ENCODE peak calls at places on chromosomes 4 and X, in ten cellular contexts. J is tibial artery, Q is GM20000, H is fibroblast of lung, T is suprapubic skin, B is WTC11, E is tibial nerve, Z is esophagus squamous epithelium, K is stomach, M is AG04449. D is an unnamed sample.
A peak's percentile ranks its signal among the peaks of the same experiment; 100 is the strongest.

GRCh38 chr4:184400375-184400870 is 73.9 kb downstream of the IRF2 start:
- DNase-seq in J (no peak), Q (no peak), H (peak; percentile 90), T (no peak), B (no peak), E (peak; percentile 36), Z (no peak), K (no peak), M (peak; percentile 82), D (no peak)

GRCh38 chr4:137509855-137510282 is 22.4 kb downstream of the PCDH18 start:
- DNase-seq in J (no peak), Q (no peak), H (peak; percentile 68), T (no peak), B (no peak), E (no peak), Z (no peak), K (no peak), M (no peak), D (no peak)

GRCh38 chr4:137611998-137612700 is 79.9 kb upstream of the PCDH18 start:
- DNase-seq in J (no peak), Q (no peak), H (no peak), T (no peak), B (no peak), E (no peak), Z (no peak), K (no peak), M (no peak), D (no peak)

GRCh38 chr4:76930721-76931481 is 18.7 kb upstream of the SEPTIN11 start:
- DNase-seq in J (no peak), Q (no peak), H (no peak), T (no peak), B (no peak), E (no peak), Z (no peak), K (no peak), M (no peak), D (no peak)

GRCh38 chr4:85039526-85039925 is 73.0 kb upstream of the WDFY3 start:
- DNase-seq in J (no peak), Q (no peak), H (peak; percentile 47), T (no peak), B (no peak), E (no peak), Z (no peak), K (no peak), M (peak; percentile 5), D (no peak)

GRCh38 chrX:71458866-71459265 is 74.0 kb upstream of the OGT start:
- DNase-seq in J (no peak), Q (no peak), H (no peak), T (no peak), B (no peak), E (no peak), Z (no peak), K (no peak), M (no peak), D (no peak)

GRCh38 chr4:8591114-8591513 is 1.5 kb upstream of the CPZ start:
- DNase-seq in J (no peak), Q (no peak), H (no peak), T (no peak), B (no peak), E (no peak), Z (no peak), K (no peak), M (no peak), D (no peak)

GRCh38 chrX:12798601-12799000 is 7.4 kb downstream of the PRPS2 start:
- DNase-seq in J (no peak), Q (no peak), H (peak; percentile 47), T (no peak), B (no peak), E (no peak), Z (no peak), K (no peak), M (no peak), D (no peak)

GRCh38 chr4:111450867-111451266 is 694.4 kb upstream of the FAM241A start:
- DNase-seq in J (no peak), Q (no peak), H (peak; percentile 44), T (no peak), B (no peak), E (no peak), Z (no peak), K (no peak), M (no peak), D (no peak)

GRCh38 chrX:39613508-39613921 is 484.2 kb downstream of the BCOR start:
- DNase-seq in J (no peak), Q (peak; percentile 26), H (peak; percentile 16), T (no peak), B (peak; percentile 46), E (peak; percentile 17), Z (no peak), K (no peak), M (no peak), D (no peak)

GRCh38 chrX:130091976-130092522 is 18.2 kb downstream of the ELF4 start:
- DNase-seq in J (no peak), Q (peak; percentile 83), H (no peak), T (no peak), B (peak; percentile 26), E (no peak), Z (peak; percentile 50), K (peak; percentile 63), M (no peak), D (no peak)

GRCh38 chr4:42673084-42673429 is 16.2 kb upstream of the ATP8A1 start:
- DNase-seq in J (no peak), Q (no peak), H (peak; percentile 37), T (no peak), B (no peak), E (no peak), Z (no peak), K (peak; percentile 61), M (no peak), D (no peak)

GRCh38 chr4:117949621-117950020 is 84.7 kb upstream of the NDST3 start:
- DNase-seq in J (no peak), Q (no peak), H (no peak), T (no peak), B (no peak), E (no peak), Z (no peak), K (no peak), M (no peak), D (no peak)

GRCh38 chr4:170773709-170774273 is 684.0 kb upstream of the AADAT start:
- DNase-seq in J (no peak), Q (no peak), H (no peak), T (no peak), B (no peak), E (no peak), Z (no peak), K (no peak), M (no peak), D (no peak)

GRCh38 chrX:70664726-70665125 is 220.1 kb downstream of the DLG3 start:
- DNase-seq in J (no peak), Q (peak; percentile 6), H (peak; percentile 11), T (no peak), B (no peak), E (no peak), Z (no peak), K (no peak), M (peak; percentile 0), D (no peak)

GRCh38 chr4:1289232-1290164 is at the start of gene MAEA:
- DNase-seq in J (peak; percentile 98), Q (peak; percentile 100), H (peak; percentile 95), T (peak; percentile 99), B (peak; percentile 98), E (peak; percentile 93), Z (peak; percentile 73), K (peak; percentile 98), M (peak; percentile 63), D (peak; percentile 96)

GRCh38 chr4:1283711-1284110 is 6.0 kb upstream of the MAEA start:
- DNase-seq in J (no peak), Q (no peak), H (no peak), T (no peak), B (no peak), E (no peak), Z (no peak), K (no peak), M (no peak), D (no peak)

GRCh38 chr4:1288786-1289185 is 905 bp upstream of the MAEA start:
- DNase-seq in J (no peak), Q (no peak), H (no peak), T (peak; percentile 15), B (no peak), E (no peak), Z (no peak), K (no peak), M (no peak), D (no peak)

GRCh38 chr4:1285151-1285789 is 4.4 kb upstream of the MAEA start:
- DNase-seq in J (no peak), Q (no peak), H (no peak), T (no peak), B (no peak), E (no peak), Z (no peak), K (no peak), M (no peak), D (no peak)

GRCh38 chr4:1285790-1286553 is 3.7 kb upstream of the MAEA start:
- DNase-seq in J (no peak), Q (peak; percentile 29), H (no peak), T (no peak), B (peak; percentile 60), E (no peak), Z (no peak), K (no peak), M (no peak), D (no peak)
- TF ChIP-seq CTCF in J (no peak), Q (peak; percentile 13), H (no peak), T (no peak), B (no peak), E (no peak), Z (no peak), K (no peak), M (peak; percentile 19), D (no peak)

DNA sequence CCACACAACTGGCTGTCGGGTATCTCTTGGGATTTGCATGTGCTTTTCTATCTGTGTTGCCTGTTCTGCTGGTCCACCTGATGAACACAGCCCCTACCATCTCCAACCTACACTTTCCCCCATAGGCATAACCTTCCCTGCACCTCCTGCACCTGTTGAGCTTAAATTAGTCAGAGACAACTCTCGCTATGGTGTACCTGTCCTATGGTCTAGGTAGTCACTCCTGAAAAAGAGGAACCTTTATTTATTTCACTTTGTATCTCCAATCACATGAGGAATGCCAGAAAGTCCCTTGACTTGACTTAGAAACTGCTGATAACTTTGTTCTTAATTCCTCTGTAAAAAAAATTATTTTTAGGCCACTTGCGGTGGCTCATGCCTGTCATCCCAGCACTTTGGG is 338.1 kb downstream of the DHRSX start:
- DNase-seq in J (no peak), Q (no peak), H (no peak), T (no peak), B (no peak), E (no peak), Z (no peak), K (no peak), M (no peak), D (no peak)
- TF ChIP-seq CTCF in J (no peak), Q (no peak), H (no peak), T (no peak), B (no peak), E (no peak), Z (no peak), K (no peak), M (no peak), D (no peak)

GRCh38 chr4:145315828-145316227 is 135.4 kb upstream of the OTUD4 start:
- DNase-seq in J (no peak), Q (no peak), H (peak; percentile 73), T (no peak), B (no peak), E (peak; percentile 19), Z (no peak), K (no peak), M (peak; percentile 33), D (no peak)
- TF ChIP-seq CTCF in J (no peak), Q (no peak), H (no peak), T (no peak), B (no peak), E (no peak), Z (no peak), K (no peak), M (no peak), D (no peak)

GRCh38 chrX:45515262-45516215 is 314.9 kb upstream of the DIPK2B start:
- DNase-seq in J (peak; percentile 88), Q (peak; percentile 12), H (peak; percentile 87), T (peak; percentile 79), B (peak; percentile 14), E (peak; percentile 45), Z (no peak), K (peak; percentile 42), M (peak; percentile 74), D (no peak)
- TF ChIP-seq CTCF in J (peak; percentile 31), Q (no peak), H (peak; percentile 62), T (peak; percentile 39), B (no peak), E (peak; percentile 23), Z (peak; percentile 32), K (no peak), M (peak; percentile 50), D (peak; percentile 50)

D was measured in progenitor cell of endocrine pancreas.